ENCODE peak calls at places on chromosomes 3 and 15, in eight cellular contexts. Z is transverse colon, K is uterus, H is IMR-90, X is heart right ventricle, Q is A549, Y is neural progenitor cell, A is tibial artery. C is an unnamed sample. For H3K9me3, the result is how much of the 10 kb centered on the place peaks cover.

GRCh38 chr3:31884251-31884650 is 96.8 kb downstream of the OSBPL10 start:
- DNase-seq in Z (no peak), A (no peak), K (no peak), H (no peak), Q (no peak), Y (no peak), X (no peak), C (no peak)

GRCh38 chr15:64010719-64011118 is 35.6 kb downstream of the DAPK2 start:
- DNase-seq in X (peak), A (peak), Y (no peak), Z (peak), Q (peak), H (peak), K (peak), C (peak)

GRCh38 chr15:50100484-50100883 is 18.5 kb downstream of the ATP8B4 start:
- DNase-seq in K (no peak), X (no peak), H (no peak), Z (no peak), A (no peak), Y (no peak), Q (no peak), C (no peak)

GRCh38 chr3:86969500-86970189 is 21.3 kb downstream of the VGLL3 start:
- DNase-seq in A (no peak), H (peak), Z (no peak), Q (peak), K (no peak), Y (peak), X (no peak), C (no peak)

GRCh38 chr3:98522538-98523281 is at the start of gene CLDND1:
- DNase-seq in K (peak), Y (peak), X (peak), Z (peak), A (peak), H (peak), Q (peak), C (peak)

GRCh38 chr3:66615643-66616301 is 115.0 kb upstream of the LRIG1 start:
- DNase-seq in K (no peak), Q (no peak), Z (no peak), Y (no peak), X (no peak), A (no peak), H (peak), C (peak)

GRCh38 chr15:81642451-81642990 is 268.5 kb upstream of the TMC3 start:
- DNase-seq in X (no peak), K (no peak), Z (no peak), Y (no peak), A (no peak), Q (no peak), H (peak), C (no peak)

GRCh38 chr3:160796813-160797164 is 40.8 kb downstream of the PPM1L start:
- DNase-seq in X (no peak), H (no peak), K (no peak), Y (no peak), Q (no peak), A (no peak), Z (no peak), C (no peak)

GRCh38 chr15:88624971-88625290 is 3.8 kb downstream of the AEN start:
- DNase-seq in X (no peak), H (no peak), Q (no peak), Y (no peak), A (no peak), Z (no peak), K (no peak), C (no peak)

DNA sequence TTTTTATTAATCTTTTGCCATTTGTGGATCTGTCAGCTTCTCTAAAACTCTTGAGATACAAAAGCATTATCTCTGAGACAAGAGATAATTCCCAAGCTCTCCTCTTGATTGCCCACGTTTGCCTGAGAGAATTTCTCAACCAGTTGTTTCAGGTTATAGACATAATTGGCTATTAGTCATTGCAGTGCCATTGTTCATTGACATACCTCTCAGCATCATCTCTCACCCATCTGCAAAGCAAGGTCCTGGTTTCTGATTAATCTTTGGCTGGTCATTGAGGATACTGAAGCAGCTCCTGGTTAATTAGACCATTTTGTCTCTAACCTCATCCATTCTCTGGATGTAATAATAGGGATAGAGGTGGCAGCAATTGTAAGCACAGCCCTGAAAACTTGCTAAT is 104.2 kb downstream of the CNTN6 start:
- DNase-seq in Q (no peak), Y (peak), X (no peak), H (no peak), A (no peak), Z (no peak), K (no peak), C (no peak)
- H3K9me3 ChIP-seq in Q (under half), Y (under half), X (under half), H (under half), A (under half), Z (under half), K (under half), C (under half)

GRCh38 chr3:128094295-128095151 is 29.1 kb downstream of the RUVBL1 start:
- DNase-seq in H (peak), Q (no peak), K (no peak), X (no peak), A (no peak), Z (no peak), Y (no peak), C (no peak)
- TF ChIP-seq CTCF in H (peak), Q (no peak), K (no peak), X (no peak), A (no peak), Z (no peak), Y (no peak), C (no peak)

GRCh38 chr15:68265086-68265485 is 12.5 kb upstream of the FEM1B start:
- DNase-seq in Z (no peak), X (no peak), H (no peak), Y (no peak), Q (no peak), K (no peak), A (no peak), C (no peak)
- H3K4me3 ChIP-seq in Z (no peak), X (no peak), H (no peak), Y (no peak), Q (no peak), K (no peak), A (no peak), C (no peak)

GRCh38 chr3:136694321-136694720 is 57.9 kb downstream of the STAG1 start:
- DNase-seq in H (no peak), Y (no peak), Q (no peak), K (no peak), X (no peak), Z (no peak), A (no peak), C (no peak)
- H3K9me3 ChIP-seq in H (under half), Y (under half), Q (under half), K (under half), X (under half), Z (under half), A (under half), C (under half)

GRCh38 chr3:89049119-89049518 is 58.3 kb upstream of the EPHA3 start:
- DNase-seq in K (no peak), H (peak), Y (peak), A (no peak), Q (peak), Z (no peak), X (no peak), C (no peak)
- TF ChIP-seq CTCF in K (no peak), H (peak), Y (peak), A (no peak), Q (no peak), Z (no peak), X (no peak), C (no peak)

DNA sequence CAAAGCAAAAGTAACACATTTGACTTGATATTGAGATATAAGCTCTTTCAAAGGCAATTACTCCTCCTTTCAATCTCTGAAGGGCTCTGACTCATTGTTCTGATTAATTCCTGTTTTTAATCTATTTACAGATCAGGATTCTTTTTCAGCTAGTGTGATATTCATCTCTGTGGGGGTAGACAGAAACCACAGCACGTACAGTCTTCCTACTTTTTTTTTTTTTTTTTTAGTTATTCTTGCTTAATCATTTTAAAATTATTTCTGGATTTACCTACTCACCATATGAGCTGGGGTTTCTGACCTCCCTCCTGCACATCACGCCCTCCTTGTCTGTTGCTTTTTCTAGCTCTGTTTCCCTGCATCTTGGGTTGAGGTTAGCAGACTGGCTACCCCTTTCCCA is 1.4 kb downstream of the CNTN3 start:
- DNase-seq in H (peak), Q (no peak), K (no peak), Y (no peak), X (no peak), A (no peak), Z (no peak), C (no peak)
- H3K4me3 ChIP-seq in H (peak), Q (no peak), K (no peak), Y (no peak), X (no peak), A (peak), Z (peak), C (no peak)

GRCh38 chr15:95142441-95142840 is 911.1 kb downstream of the MCTP2 start:
- DNase-seq in Z (no peak), K (no peak), X (no peak), H (no peak), Y (no peak), Q (no peak), A (no peak), C (no peak)
- H3K9me3 ChIP-seq in Z (under half), K (under half), X (under half), H (under half), Y (under half), Q (under half), A (under half), C (under half)

GRCh38 chr15:43346305-43346704 is 15.9 kb upstream of the LCMT2 start:
- DNase-seq in Q (no peak), X (no peak), K (no peak), Y (no peak), Z (no peak), H (no peak), A (no peak), C (no peak)
- TF ChIP-seq CTCF in Q (no peak), X (no peak), K (no peak), Y (no peak), Z (no peak), H (no peak), A (no peak), C (no peak)

GRCh38 chr3:71244153-71245051 is 339.1 kb downstream of the FOXP1 start:
- DNase-seq in A (peak), Y (peak), Z (peak), K (peak), H (peak), X (no peak), Q (no peak), C (no peak)
- H3K4me3 ChIP-seq in A (peak), Y (peak), Z (peak), K (no peak), H (peak), X (peak), Q (peak), C (no peak)

C was measured in lung.